ENCODE peak calls at places on chromosomes 16 and 17, in seven cellular contexts. One of them, this sample, is unnamed. For H3K4me1, the result is how much of the 10 kb centered on the place peaks cover.

GRCh38 chr17:38358586-38359513 is 7.2 kb downstream of the SOCS7 start:
- DNase-seq in H1: no peak
- DNase-seq in SK-N-SH: no peak
- DNase-seq in H9: no peak
- DNase-seq in lung: no peak
- DNase-seq in prostate gland: peak
- DNase-seq in tibial artery: no peak
- DNase-seq in this sample: no peak

GRCh38 chr16:85293899-85294642 is 181.8 kb upstream of the CIBAR2 start:
- DNase-seq in SK-N-SH: no peak
- DNase-seq in prostate gland: no peak
- DNase-seq in H9: no peak
- DNase-seq in H1: no peak
- DNase-seq in tibial artery: no peak
- DNase-seq in lung: no peak
- DNase-seq in this sample: no peak

GRCh38 chr17:41710472-41711090 is 1.6 kb upstream of the GAST start:
- DNase-seq in H9: no peak
- DNase-seq in lung: no peak
- DNase-seq in tibial artery: no peak
- DNase-seq in prostate gland: no peak
- DNase-seq in H1: no peak
- DNase-seq in SK-N-SH: no peak
- DNase-seq in this sample: no peak

GRCh38 chr17:70355185-70355584 is 185.9 kb downstream of the KCNJ2 start:
- DNase-seq in lung: no peak
- DNase-seq in prostate gland: no peak
- DNase-seq in H1: no peak
- DNase-seq in SK-N-SH: no peak
- DNase-seq in tibial artery: no peak
- DNase-seq in H9: no peak
- DNase-seq in this sample: no peak

GRCh38 chr16:68081796-68082567 is 3.2 kb upstream of the NFATC3 start:
- DNase-seq in lung: no peak
- DNase-seq in SK-N-SH: no peak
- DNase-seq in H9: no peak
- DNase-seq in tibial artery: no peak
- DNase-seq in prostate gland: no peak
- DNase-seq in H1: no peak
- DNase-seq in this sample: no peak

GRCh38 chr16:85169333-85170065 is 57.2 kb upstream of the CIBAR2 start:
- DNase-seq in H9: no peak
- DNase-seq in prostate gland: no peak
- DNase-seq in lung: no peak
- DNase-seq in SK-N-SH: peak
- DNase-seq in tibial artery: no peak
- DNase-seq in H1: no peak
- DNase-seq in this sample: no peak

GRCh38 chr16:50531901-50532300 is 16.3 kb upstream of the NKD1 start:
- DNase-seq in H9: no peak
- DNase-seq in lung: no peak
- DNase-seq in tibial artery: no peak
- DNase-seq in SK-N-SH: no peak
- DNase-seq in H1: no peak
- DNase-seq in prostate gland: no peak
- DNase-seq in this sample: no peak

GRCh38 chr16:68715471-68715870 is 21.6 kb upstream of the CDH1 start:
- DNase-seq in SK-N-SH: no peak
- DNase-seq in prostate gland: no peak
- DNase-seq in H9: no peak
- DNase-seq in lung: no peak
- DNase-seq in H1: no peak
- DNase-seq in tibial artery: no peak
- DNase-seq in this sample: no peak

GRCh38 chr16:85015481-85016177 is 4.3 kb upstream of the ZDHHC7 start:
- DNase-seq in prostate gland: no peak
- DNase-seq in H9: no peak
- DNase-seq in H1: no peak
- DNase-seq in SK-N-SH: no peak
- DNase-seq in tibial artery: no peak
- DNase-seq in lung: no peak
- DNase-seq in this sample: no peak

GRCh38 chr17:46733837-46734516 is 84.5 kb downstream of the WNT3 start:
- DNase-seq in lung: no peak
- DNase-seq in prostate gland: no peak
- DNase-seq in SK-N-SH: no peak
- DNase-seq in H9: no peak
- DNase-seq in H1: no peak
- DNase-seq in tibial artery: no peak
- DNase-seq in this sample: no peak

GRCh38 chr16:27795992-27796614 is 246.2 kb downstream of the KATNIP start:
- DNase-seq in lung: peak
- DNase-seq in tibial artery: no peak
- DNase-seq in prostate gland: no peak
- DNase-seq in SK-N-SH: no peak
- DNase-seq in H9: peak
- DNase-seq in H1: peak
- DNase-seq in this sample: no peak

GRCh38 chr16:2317231-2318020 is 23.1 kb downstream of the ABCA3 start:
- DNase-seq in prostate gland: no peak
- DNase-seq in H9: no peak
- DNase-seq in SK-N-SH: no peak
- DNase-seq in tibial artery: no peak
- DNase-seq in lung: no peak
- DNase-seq in H1: no peak
- DNase-seq in this sample: no peak

GRCh38 chr16:31700530-31701388 is 172.8 kb upstream of the ZNF267 start:
- DNase-seq in H1: no peak
- DNase-seq in prostate gland: peak
- DNase-seq in SK-N-SH: peak
- DNase-seq in lung: peak
- DNase-seq in H9: no peak
- DNase-seq in tibial artery: no peak
- DNase-seq in this sample: peak

GRCh38 chr16:15653227-15653626 is 3.2 kb downstream of the NDE1 start:
- DNase-seq in lung: no peak
- DNase-seq in H9: no peak
- DNase-seq in SK-N-SH: no peak
- DNase-seq in tibial artery: no peak
- DNase-seq in prostate gland: peak
- DNase-seq in H1: no peak
- DNase-seq in this sample: no peak

GRCh38 chr17:81726004-81726403 is 13.9 kb downstream of the SLC25A10 start:
- DNase-seq in prostate gland: peak
- DNase-seq in lung: no peak
- DNase-seq in H1: no peak
- DNase-seq in H9: no peak
- DNase-seq in tibial artery: no peak
- DNase-seq in SK-N-SH: no peak
- DNase-seq in this sample: no peak

GRCh38 chr16:87854053-87854906 is 15.0 kb downstream of the SLC7A5 start:
- DNase-seq in lung: no peak
- DNase-seq in SK-N-SH: peak
- DNase-seq in tibial artery: no peak
- DNase-seq in H1: no peak
- DNase-seq in prostate gland: no peak
- DNase-seq in H9: no peak
- DNase-seq in this sample: no peak

GRCh38 chr17:40552806-40553693 is 12.2 kb downstream of the CCR7 start:
- DNase-seq in lung: peak
- DNase-seq in H1: no peak
- DNase-seq in H9: peak
- DNase-seq in SK-N-SH: no peak
- DNase-seq in prostate gland: no peak
- DNase-seq in tibial artery: peak
- DNase-seq in this sample: no peak

GRCh38 chr16:88560722-88561484 is 9.3 kb upstream of the ZC3H18 start:
- DNase-seq in tibial artery: no peak
- DNase-seq in H1: no peak
- DNase-seq in lung: no peak
- DNase-seq in H9: peak
- DNase-seq in SK-N-SH: no peak
- DNase-seq in prostate gland: no peak
- DNase-seq in this sample: no peak

GRCh38 chr17:82645516-82645915 is 2.7 kb downstream of the WDR45B start:
- DNase-seq in lung: no peak
- DNase-seq in SK-N-SH: no peak
- DNase-seq in H1: no peak
- DNase-seq in prostate gland: no peak
- DNase-seq in tibial artery: no peak
- DNase-seq in H9: no peak
- DNase-seq in this sample: no peak

GRCh38 chr17:19309701-19310100 is 52.8 kb downstream of the B9D1 start:
- DNase-seq in H9: peak
- DNase-seq in SK-N-SH: no peak
- DNase-seq in tibial artery: no peak
- DNase-seq in H1: no peak
- DNase-seq in lung: no peak
- DNase-seq in prostate gland: no peak
- DNase-seq in this sample: no peak

GRCh38 chr17:19384723-19385391 is 2.1 kb downstream of the MFAP4 start:
- DNase-seq in lung: peak
- DNase-seq in tibial artery: peak
- DNase-seq in prostate gland: peak
- DNase-seq in H1: no peak
- DNase-seq in H9: no peak
- DNase-seq in SK-N-SH: peak
- DNase-seq in this sample: peak

GRCh38 chr17:50440172-50440837 is 14.3 kb downstream of the ACSF2 start:
- DNase-seq in SK-N-SH: no peak
- DNase-seq in H9: no peak
- DNase-seq in tibial artery: no peak
- DNase-seq in prostate gland: no peak
- DNase-seq in lung: peak
- DNase-seq in H1: no peak
- DNase-seq in this sample: no peak

GRCh38 chr17:50439008-50439407 is 13.0 kb downstream of the ACSF2 start:
- DNase-seq in lung: no peak
- DNase-seq in H9: no peak
- DNase-seq in prostate gland: no peak
- DNase-seq in H1: no peak
- DNase-seq in SK-N-SH: no peak
- DNase-seq in tibial artery: no peak
- DNase-seq in this sample: no peak

GRCh38 chr17:50443492-50444051 is 17.6 kb downstream of the ACSF2 start:
- DNase-seq in prostate gland: no peak
- DNase-seq in tibial artery: no peak
- DNase-seq in H1: no peak
- DNase-seq in H9: no peak
- DNase-seq in lung: no peak
- DNase-seq in SK-N-SH: no peak
- DNase-seq in this sample: no peak

GRCh38 chr17:50437409-50437808 is 11.4 kb downstream of the ACSF2 start:
- DNase-seq in H9: no peak
- DNase-seq in prostate gland: no peak
- DNase-seq in H1: no peak
- DNase-seq in lung: no peak
- DNase-seq in tibial artery: no peak
- DNase-seq in SK-N-SH: no peak
- DNase-seq in this sample: no peak

GRCh38 chr17:50440838-50441829 is 15.1 kb downstream of the ACSF2 start:
- DNase-seq in H9: no peak
- DNase-seq in lung: no peak
- DNase-seq in tibial artery: no peak
- DNase-seq in H1: no peak
- DNase-seq in prostate gland: no peak
- DNase-seq in SK-N-SH: no peak
- DNase-seq in this sample: no peak
- H3K27ac ChIP-seq in H9: no peak
- H3K27ac ChIP-seq in lung: peak
- H3K27ac ChIP-seq in tibial artery: no peak
- H3K27ac ChIP-seq in H1: no peak
- H3K27ac ChIP-seq in prostate gland: peak
- H3K27ac ChIP-seq in SK-N-SH: no peak
- H3K27ac ChIP-seq in this sample: no peak

GRCh38 chr16:21501869-21502667 is 97.3 kb upstream of the METTL9 start:
- DNase-seq in H9: peak
- DNase-seq in tibial artery: peak
- DNase-seq in lung: peak
- DNase-seq in H1: peak
- DNase-seq in SK-N-SH: peak
- DNase-seq in prostate gland: peak
- DNase-seq in this sample: peak
- TF ChIP-seq CTCF in H9: no peak
- TF ChIP-seq CTCF in tibial artery: no peak
- TF ChIP-seq CTCF in lung: no peak
- TF ChIP-seq CTCF in H1: no peak
- TF ChIP-seq CTCF in SK-N-SH: no peak
- TF ChIP-seq CTCF in prostate gland: peak
- TF ChIP-seq CTCF in this sample: peak

GRCh38 chr17:76852843-76853242 is 15.4 kb upstream of the MGAT5B start:
- DNase-seq in SK-N-SH: no peak
- DNase-seq in H9: no peak
- DNase-seq in H1: no peak
- DNase-seq in lung: no peak
- DNase-seq in tibial artery: no peak
- DNase-seq in prostate gland: no peak
- DNase-seq in this sample: no peak

GRCh38 chr17:76855105-76855504 is 13.1 kb upstream of the MGAT5B start:
- DNase-seq in prostate gland: no peak
- DNase-seq in SK-N-SH: no peak
- DNase-seq in H1: no peak
- DNase-seq in lung: no peak
- DNase-seq in H9: no peak
- DNase-seq in tibial artery: no peak
- DNase-seq in this sample: no peak
- H3K4me1 ChIP-seq in prostate gland: under half
- H3K4me1 ChIP-seq in SK-N-SH: under half
- H3K4me1 ChIP-seq in H1: under half
- H3K4me1 ChIP-seq in lung: under half
- H3K4me1 ChIP-seq in H9: under half
- H3K4me1 ChIP-seq in tibial artery: under half
- H3K4me1 ChIP-seq in this sample: under half

DNA sequence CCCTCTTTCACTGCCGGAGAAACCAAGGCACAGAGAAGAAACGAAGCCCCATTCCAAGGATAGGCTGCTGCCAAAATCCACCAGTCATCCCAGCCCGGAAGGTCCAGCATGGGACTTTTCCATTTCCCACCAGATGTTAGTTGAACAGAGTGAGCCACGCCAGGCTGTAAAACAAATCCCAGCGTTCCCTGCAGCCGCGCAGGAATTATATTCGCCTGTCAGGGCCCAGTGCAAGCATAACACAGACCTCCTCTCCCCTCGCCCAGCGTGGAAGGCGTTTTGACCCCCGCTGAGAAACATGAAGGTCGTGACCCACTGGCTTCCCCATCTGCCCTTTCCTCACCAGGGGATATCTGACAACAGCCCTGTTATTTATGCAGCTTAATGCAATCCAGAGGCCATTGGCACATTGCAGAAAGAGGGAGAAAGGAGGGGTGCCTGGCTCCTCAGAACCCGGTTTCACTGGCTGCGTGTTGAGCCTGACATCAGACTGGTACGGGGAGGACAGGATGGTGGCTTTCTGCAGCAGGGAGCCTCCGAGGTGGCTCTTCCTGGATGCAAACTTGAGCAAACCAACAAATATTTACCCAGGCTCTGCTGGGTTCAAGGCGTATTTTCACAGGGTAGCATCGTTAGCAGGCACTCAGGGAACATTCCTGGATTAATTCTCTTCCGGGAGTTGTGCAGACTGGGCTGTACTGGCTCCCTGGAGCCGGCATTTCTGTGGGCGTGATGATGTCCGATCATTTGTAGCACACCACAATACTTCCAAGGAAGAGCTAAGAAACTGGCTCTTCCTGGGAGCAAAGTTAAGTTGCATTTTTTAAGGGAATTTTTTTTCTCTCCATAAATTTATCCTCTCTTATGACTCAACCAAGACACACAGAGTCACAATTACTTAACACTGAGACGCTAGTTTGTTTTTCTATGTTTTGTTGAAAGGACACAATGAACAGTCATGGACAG is 211.9 kb upstream of the FOXF1 start:
- DNase-seq in H9: no peak
- DNase-seq in prostate gland: no peak
- DNase-seq in lung: no peak
- DNase-seq in H1: no peak
- DNase-seq in SK-N-SH: no peak
- DNase-seq in tibial artery: no peak
- DNase-seq in this sample: peak
- H3K27ac ChIP-seq in H9: no peak
- H3K27ac ChIP-seq in prostate gland: peak
- H3K27ac ChIP-seq in lung: peak
- H3K27ac ChIP-seq in H1: no peak
- H3K27ac ChIP-seq in SK-N-SH: no peak
- H3K27ac ChIP-seq in tibial artery: no peak
- H3K27ac ChIP-seq in this sample: peak